ENCODE peak calls at places on chromosome 18, in ten cellular contexts. One of them, this sample, is unnamed.
A peak's percentile ranks its signal among the peaks of the same experiment; 100 is the strongest.

GRCh38 chr18:78542204-78542603 is 437.4 kb upstream of the SALL3 start:
- DNase-seq in tibial artery: no peak
- DNase-seq in thoracic aorta: no peak
- DNase-seq in H1: no peak
- DNase-seq in lower lobe of right lung: peak; percentile 92
- DNase-seq in heart right ventricle: peak; percentile 72
- DNase-seq in SK-N-SH: no peak
- DNase-seq in A549: peak; percentile 1
- DNase-seq in spleen: no peak
- DNase-seq in endothelial cell of umbilical vein: no peak
- DNase-seq in this sample: peak; percentile 59

GRCh38 chr18:2409906-2410305 is 161.4 kb downstream of the METTL4 start:
- DNase-seq in SK-N-SH: no peak
- DNase-seq in A549: no peak
- DNase-seq in H1: no peak
- DNase-seq in lower lobe of right lung: no peak
- DNase-seq in thoracic aorta: no peak
- DNase-seq in endothelial cell of umbilical vein: no peak
- DNase-seq in heart right ventricle: no peak
- DNase-seq in spleen: no peak
- DNase-seq in tibial artery: no peak
- DNase-seq in this sample: no peak

GRCh38 chr18:36153771-36154170 is 24.1 kb downstream of the ELP2 start:
- DNase-seq in SK-N-SH: no peak
- DNase-seq in heart right ventricle: no peak
- DNase-seq in endothelial cell of umbilical vein: no peak
- DNase-seq in lower lobe of right lung: no peak
- DNase-seq in A549: no peak
- DNase-seq in H1: no peak
- DNase-seq in thoracic aorta: no peak
- DNase-seq in tibial artery: no peak
- DNase-seq in spleen: no peak
- DNase-seq in this sample: no peak

GRCh38 chr18:55189972-55190371 is 230.7 kb upstream of the CCDC68 start:
- DNase-seq in spleen: no peak
- DNase-seq in SK-N-SH: no peak
- DNase-seq in H1: no peak
- DNase-seq in A549: no peak
- DNase-seq in thoracic aorta: no peak
- DNase-seq in lower lobe of right lung: no peak
- DNase-seq in tibial artery: no peak
- DNase-seq in heart right ventricle: no peak
- DNase-seq in endothelial cell of umbilical vein: no peak
- DNase-seq in this sample: no peak

GRCh38 chr18:80179857-80180558 is 67.3 kb downstream of the PARD6G start:
- DNase-seq in heart right ventricle: no peak
- DNase-seq in spleen: no peak
- DNase-seq in lower lobe of right lung: no peak
- DNase-seq in tibial artery: no peak
- DNase-seq in H1: no peak
- DNase-seq in A549: no peak
- DNase-seq in endothelial cell of umbilical vein: no peak
- DNase-seq in SK-N-SH: no peak
- DNase-seq in thoracic aorta: no peak
- DNase-seq in this sample: peak; percentile 68

GRCh38 chr18:46324087-46324486 is 219.9 kb downstream of the HAUS1 start:
- DNase-seq in thoracic aorta: no peak
- DNase-seq in tibial artery: no peak
- DNase-seq in H1: no peak
- DNase-seq in lower lobe of right lung: no peak
- DNase-seq in heart right ventricle: no peak
- DNase-seq in SK-N-SH: no peak
- DNase-seq in endothelial cell of umbilical vein: no peak
- DNase-seq in spleen: no peak
- DNase-seq in A549: no peak
- DNase-seq in this sample: no peak

GRCh38 chr18:36187138-36187825 is at the start of gene MOCOS:
- DNase-seq in SK-N-SH: peak; percentile 92
- DNase-seq in spleen: peak; percentile 90
- DNase-seq in A549: peak; percentile 63
- DNase-seq in lower lobe of right lung: peak; percentile 90
- DNase-seq in thoracic aorta: no peak
- DNase-seq in tibial artery: peak; percentile 89
- DNase-seq in endothelial cell of umbilical vein: peak; percentile 39
- DNase-seq in H1: no peak
- DNase-seq in heart right ventricle: peak; percentile 82
- DNase-seq in this sample: peak; percentile 68

GRCh38 chr18:76530846-76531245 is 35.8 kb upstream of the ZNF516 start:
- DNase-seq in lower lobe of right lung: no peak
- DNase-seq in thoracic aorta: no peak
- DNase-seq in SK-N-SH: no peak
- DNase-seq in H1: no peak
- DNase-seq in endothelial cell of umbilical vein: no peak
- DNase-seq in spleen: no peak
- DNase-seq in tibial artery: no peak
- DNase-seq in heart right ventricle: no peak
- DNase-seq in A549: no peak
- DNase-seq in this sample: no peak

GRCh38 chr18:46374850-46375249 is 270.7 kb downstream of the HAUS1 start:
- DNase-seq in heart right ventricle: peak; percentile 39
- DNase-seq in H1: no peak
- DNase-seq in SK-N-SH: peak; percentile 56
- DNase-seq in endothelial cell of umbilical vein: no peak
- DNase-seq in spleen: no peak
- DNase-seq in lower lobe of right lung: peak; percentile 70
- DNase-seq in tibial artery: no peak
- DNase-seq in A549: no peak
- DNase-seq in thoracic aorta: no peak
- DNase-seq in this sample: no peak

GRCh38 chr18:5661179-5661578 is 117.4 kb upstream of the EPB41L3 start:
- DNase-seq in tibial artery: no peak
- DNase-seq in H1: no peak
- DNase-seq in SK-N-SH: no peak
- DNase-seq in thoracic aorta: no peak
- DNase-seq in lower lobe of right lung: no peak
- DNase-seq in endothelial cell of umbilical vein: no peak
- DNase-seq in spleen: no peak
- DNase-seq in A549: no peak
- DNase-seq in heart right ventricle: no peak
- DNase-seq in this sample: no peak

GRCh38 chr18:74407888-74408287 is 49.2 kb downstream of the DIPK1C start:
- DNase-seq in spleen: no peak
- DNase-seq in H1: no peak
- DNase-seq in lower lobe of right lung: no peak
- DNase-seq in endothelial cell of umbilical vein: no peak
- DNase-seq in thoracic aorta: no peak
- DNase-seq in SK-N-SH: no peak
- DNase-seq in heart right ventricle: no peak
- DNase-seq in tibial artery: no peak
- DNase-seq in A549: no peak
- DNase-seq in this sample: no peak

GRCh38 chr18:70326255-70326654 is 37.4 kb downstream of the SOCS6 start:
- DNase-seq in H1: no peak
- DNase-seq in thoracic aorta: no peak
- DNase-seq in A549: no peak
- DNase-seq in endothelial cell of umbilical vein: no peak
- DNase-seq in SK-N-SH: no peak
- DNase-seq in spleen: no peak
- DNase-seq in heart right ventricle: no peak
- DNase-seq in tibial artery: no peak
- DNase-seq in lower lobe of right lung: no peak
- DNase-seq in this sample: no peak

GRCh38 chr18:80147418-80148315 is 38.6 kb downstream of the ADNP2 start:
- DNase-seq in H1: no peak
- DNase-seq in heart right ventricle: peak; percentile 71
- DNase-seq in tibial artery: peak; percentile 89
- DNase-seq in lower lobe of right lung: peak; percentile 84
- DNase-seq in endothelial cell of umbilical vein: peak; percentile 76
- DNase-seq in spleen: peak; percentile 91
- DNase-seq in A549: peak; percentile 23
- DNase-seq in thoracic aorta: peak; percentile 51
- DNase-seq in SK-N-SH: peak; percentile 79
- DNase-seq in this sample: peak; percentile 75

GRCh38 chr18:57943723-57944122 is 100.3 kb upstream of the NEDD4L start:
- DNase-seq in heart right ventricle: no peak
- DNase-seq in tibial artery: no peak
- DNase-seq in spleen: no peak
- DNase-seq in endothelial cell of umbilical vein: no peak
- DNase-seq in SK-N-SH: no peak
- DNase-seq in A549: no peak
- DNase-seq in thoracic aorta: no peak
- DNase-seq in lower lobe of right lung: no peak
- DNase-seq in H1: no peak
- DNase-seq in this sample: no peak

DNA sequence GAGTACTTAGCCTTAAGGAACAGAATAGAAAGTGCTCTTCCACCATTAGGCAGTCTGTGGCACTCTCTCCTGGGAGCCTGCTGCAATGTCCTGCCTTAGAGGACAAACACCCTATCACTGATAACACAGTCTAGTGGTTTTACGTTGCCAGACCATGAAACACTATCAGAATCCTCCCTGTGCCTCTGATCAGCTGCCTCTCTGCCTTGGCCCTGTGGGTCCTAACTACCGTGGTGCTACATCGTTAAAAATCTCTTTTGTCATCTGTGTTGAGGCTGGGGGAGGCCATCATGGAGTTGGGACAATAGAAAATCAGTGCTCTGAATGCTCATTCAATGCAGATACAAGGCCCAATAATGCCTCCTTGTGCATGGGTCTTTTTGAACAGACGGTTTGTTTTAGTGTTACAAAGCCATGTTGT is 11.9 kb upstream of the APCDD1 start:
- DNase-seq in SK-N-SH: no peak
- DNase-seq in heart right ventricle: no peak
- DNase-seq in H1: no peak
- DNase-seq in endothelial cell of umbilical vein: no peak
- DNase-seq in lower lobe of right lung: no peak
- DNase-seq in A549: no peak
- DNase-seq in thoracic aorta: no peak
- DNase-seq in spleen: no peak
- DNase-seq in tibial artery: no peak
- DNase-seq in this sample: no peak
- TF ChIP-seq CTCF in SK-N-SH: no peak
- TF ChIP-seq CTCF in heart right ventricle: peak; percentile 48
- TF ChIP-seq CTCF in H1: no peak
- TF ChIP-seq CTCF in endothelial cell of umbilical vein: no peak
- TF ChIP-seq CTCF in lower lobe of right lung: peak; percentile 20
- TF ChIP-seq CTCF in A549: no peak
- TF ChIP-seq CTCF in thoracic aorta: no peak
- TF ChIP-seq CTCF in spleen: no peak
- TF ChIP-seq CTCF in tibial artery: peak; percentile 11
- TF ChIP-seq CTCF in this sample: no peak

GRCh38 chr18:44602845-44603244 is 77.8 kb upstream of the SETBP1 start:
- DNase-seq in SK-N-SH: no peak
- DNase-seq in endothelial cell of umbilical vein: no peak
- DNase-seq in heart right ventricle: no peak
- DNase-seq in lower lobe of right lung: no peak
- DNase-seq in thoracic aorta: no peak
- DNase-seq in spleen: no peak
- DNase-seq in tibial artery: no peak
- DNase-seq in H1: no peak
- DNase-seq in A549: no peak
- DNase-seq in this sample: peak; percentile 44
- H3K27ac ChIP-seq in SK-N-SH: no peak overlapping the region
- H3K27ac ChIP-seq in endothelial cell of umbilical vein: no peak overlapping the region
- H3K27ac ChIP-seq in heart right ventricle: no peak overlapping the region
- H3K27ac ChIP-seq in lower lobe of right lung: no peak overlapping the region
- H3K27ac ChIP-seq in thoracic aorta: no peak overlapping the region
- H3K27ac ChIP-seq in spleen: no peak overlapping the region
- H3K27ac ChIP-seq in tibial artery: no peak overlapping the region
- H3K27ac ChIP-seq in H1: no peak overlapping the region
- H3K27ac ChIP-seq in A549: no peak overlapping the region
- H3K27ac ChIP-seq in this sample: peak overlapping the region; percentile 84

GRCh38 chr18:24514439-24514838 is 54.0 kb downstream of the HRH4 start:
- DNase-seq in spleen: no peak
- DNase-seq in lower lobe of right lung: no peak
- DNase-seq in heart right ventricle: no peak
- DNase-seq in SK-N-SH: peak; percentile 39
- DNase-seq in A549: peak; percentile 48
- DNase-seq in tibial artery: no peak
- DNase-seq in endothelial cell of umbilical vein: peak; percentile 31
- DNase-seq in H1: peak; percentile 29
- DNase-seq in thoracic aorta: no peak
- DNase-seq in this sample: peak; percentile 39
- TF ChIP-seq CTCF in spleen: peak; percentile 60
- TF ChIP-seq CTCF in lower lobe of right lung: peak; percentile 48
- TF ChIP-seq CTCF in heart right ventricle: no peak
- TF ChIP-seq CTCF in SK-N-SH: peak; percentile 62
- TF ChIP-seq CTCF in A549: no peak
- TF ChIP-seq CTCF in tibial artery: no peak
- TF ChIP-seq CTCF in endothelial cell of umbilical vein: peak; percentile 47
- TF ChIP-seq CTCF in H1: peak; percentile 77
- TF ChIP-seq CTCF in thoracic aorta: peak; percentile 23
- TF ChIP-seq CTCF in this sample: peak; percentile 27

GRCh38 chr18:23573020-23573419 is 13.3 kb downstream of the NPC1 start:
- DNase-seq in spleen: no peak
- DNase-seq in A549: no peak
- DNase-seq in thoracic aorta: no peak
- DNase-seq in tibial artery: no peak
- DNase-seq in H1: no peak
- DNase-seq in endothelial cell of umbilical vein: no peak
- DNase-seq in heart right ventricle: no peak
- DNase-seq in SK-N-SH: no peak
- DNase-seq in lower lobe of right lung: no peak
- DNase-seq in this sample: no peak

GRCh38 chr18:23572012-23572411 is 14.3 kb downstream of the NPC1 start:
- DNase-seq in A549: no peak
- DNase-seq in endothelial cell of umbilical vein: no peak
- DNase-seq in SK-N-SH: no peak
- DNase-seq in tibial artery: no peak
- DNase-seq in lower lobe of right lung: no peak
- DNase-seq in thoracic aorta: no peak
- DNase-seq in spleen: no peak
- DNase-seq in heart right ventricle: no peak
- DNase-seq in H1: no peak
- DNase-seq in this sample: no peak

GRCh38 chr18:23570912-23571504 is 15.3 kb downstream of the NPC1 start:
- DNase-seq in spleen: no peak
- DNase-seq in SK-N-SH: no peak
- DNase-seq in H1: no peak
- DNase-seq in heart right ventricle: no peak
- DNase-seq in endothelial cell of umbilical vein: no peak
- DNase-seq in thoracic aorta: no peak
- DNase-seq in lower lobe of right lung: no peak
- DNase-seq in tibial artery: no peak
- DNase-seq in A549: no peak
- DNase-seq in this sample: no peak

GRCh38 chr18:23573948-23574431 is 12.3 kb downstream of the NPC1 start:
- DNase-seq in spleen: no peak
- DNase-seq in thoracic aorta: no peak
- DNase-seq in lower lobe of right lung: peak; percentile 60
- DNase-seq in tibial artery: no peak
- DNase-seq in H1: peak; percentile 27
- DNase-seq in A549: no peak
- DNase-seq in SK-N-SH: no peak
- DNase-seq in heart right ventricle: no peak
- DNase-seq in endothelial cell of umbilical vein: peak; percentile 25
- DNase-seq in this sample: peak; percentile 54

DNA sequence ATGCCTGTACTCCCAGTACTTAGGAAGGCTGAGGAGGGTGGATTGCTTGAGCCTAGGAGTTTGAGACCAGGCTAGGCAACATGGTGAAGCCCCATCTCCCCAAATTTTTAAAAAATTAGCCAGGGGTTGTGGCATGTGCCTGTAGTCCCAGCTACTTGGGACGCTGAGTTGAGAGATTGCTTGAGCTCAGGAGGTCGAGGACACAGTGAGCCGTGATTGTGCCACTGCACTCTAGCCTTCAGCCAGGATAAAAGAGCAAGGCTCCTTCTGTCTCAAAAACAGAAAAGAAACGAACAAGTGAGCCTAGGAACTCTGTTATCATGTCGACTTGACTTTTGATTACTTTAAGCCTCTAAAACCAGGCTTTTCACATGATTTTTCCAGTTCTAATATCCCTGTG is 13.7 kb downstream of the NPC1 start:
- DNase-seq in SK-N-SH: no peak
- DNase-seq in heart right ventricle: no peak
- DNase-seq in tibial artery: no peak
- DNase-seq in H1: no peak
- DNase-seq in thoracic aorta: no peak
- DNase-seq in endothelial cell of umbilical vein: no peak
- DNase-seq in A549: no peak
- DNase-seq in spleen: no peak
- DNase-seq in lower lobe of right lung: no peak
- DNase-seq in this sample: no peak
- H3K27ac ChIP-seq in SK-N-SH: no peak overlapping the region
- H3K27ac ChIP-seq in heart right ventricle: no peak overlapping the region
- H3K27ac ChIP-seq in tibial artery: no peak overlapping the region
- H3K27ac ChIP-seq in H1: no peak overlapping the region
- H3K27ac ChIP-seq in thoracic aorta: no peak overlapping the region
- H3K27ac ChIP-seq in endothelial cell of umbilical vein: no peak overlapping the region
- H3K27ac ChIP-seq in A549: no peak overlapping the region
- H3K27ac ChIP-seq in spleen: no peak overlapping the region
- H3K27ac ChIP-seq in lower lobe of right lung: peak overlapping the region; percentile 76
- H3K27ac ChIP-seq in this sample: no peak overlapping the region